ENCODE peak calls at places on chromosomes 12 and 14, in five cellular contexts. Y, V, Z, M and I are unnamed samples.

GRCh38 chr14:93953739-93954515 is 22.4 kb downstream of the ASB2 start:
- DNase-seq in Y (no peak), V (no peak), Z (no peak), M (no peak), I (no peak)

GRCh38 chr12:109445224-109445623 is 31.9 kb downstream of the KCTD10 start:
- DNase-seq in Y (no peak), V (peak), Z (no peak), M (no peak), I (no peak)

GRCh38 chr14:87160964-87161363 is 832.0 kb downstream of the GALC start:
- DNase-seq in Y (no peak), V (no peak), Z (no peak), M (no peak), I (no peak)

GRCh38 chr14:100823488-100823887 is 2.4 kb upstream of the MEG3 start:
- DNase-seq in Y (no peak), V (peak), Z (no peak), M (no peak), I (no peak)

GRCh38 chr14:71324767-71325272 is 417.6 kb downstream of the PCNX1 start:
- DNase-seq in Y (peak), V (no peak), Z (peak), M (no peak), I (peak)

GRCh38 chr14:32352631-32353030 is 23.5 kb downstream of the AKAP6 start:
- DNase-seq in Y (no peak), V (no peak), Z (peak), M (no peak), I (no peak)

GRCh38 chr12:44875954-44876553 is at the start of gene NELL2:
- DNase-seq in Y (peak), V (peak), Z (peak), M (peak), I (peak)

GRCh38 chr14:31449971-31450610 is 7.2 kb downstream of the DTD2 start:
- DNase-seq in Y (no peak), V (peak), Z (peak), M (no peak), I (no peak)

GRCh38 chr12:56146492-56147460 is 5.6 kb upstream of the MYL6B start:
- DNase-seq in Y (no peak), V (no peak), Z (no peak), M (no peak), I (no peak)

GRCh38 chr12:21852251-21852650 is 77.7 kb upstream of the KCNJ8 start:
- DNase-seq in Y (no peak), V (peak), Z (peak), M (no peak), I (no peak)

GRCh38 chr12:49777800-49778748 is 36.7 kb downstream of the TMBIM6 start:
- DNase-seq in Y (peak), V (no peak), Z (peak), M (peak), I (peak)

GRCh38 chr14:24382103-24382377 is 14.1 kb downstream of the NFATC4 start:
- DNase-seq in Y (no peak), V (no peak), Z (no peak), M (no peak), I (no peak)

GRCh38 chr14:50047274-50047676 is 69.1 kb downstream of the VCPKMT start:
- DNase-seq in Y (no peak), V (no peak), Z (peak), M (no peak), I (no peak)

GRCh38 chr12:92237262-92237661 is 91.6 kb upstream of the BTG1 start:
- DNase-seq in Y (no peak), V (no peak), Z (no peak), M (no peak), I (no peak)

GRCh38 chr12:94841904-94842610 is 161.4 kb downstream of the NDUFA12 start:
- DNase-seq in Y (no peak), V (no peak), Z (no peak), M (no peak), I (no peak)

GRCh38 chr12:27119797-27120196 is 37.4 kb upstream of the C12orf71 start:
- DNase-seq in Y (no peak), V (no peak), Z (no peak), M (peak), I (no peak)

GRCh38 chr12:127898616-127899015 is 368.4 kb upstream of the TMEM132C start:
- DNase-seq in Y (no peak), V (no peak), Z (no peak), M (no peak), I (no peak)

GRCh38 chr12:78824918-78825317 is 39.7 kb upstream of the SYT1 start:
- DNase-seq in Y (no peak), V (no peak), Z (no peak), M (no peak), I (no peak)

GRCh38 chr12:11615481-11615880 is 34.0 kb upstream of the ETV6 start:
- DNase-seq in Y (no peak), V (no peak), Z (no peak), M (no peak), I (no peak)

GRCh38 chr12:72207094-72207493 is 65.1 kb upstream of the TRHDE start:
- DNase-seq in Y (no peak), V (no peak), Z (no peak), M (no peak), I (no peak)

GRCh38 chr12:76260390-76260748 is 87.8 kb downstream of the BBS10 start:
- DNase-seq in Y (no peak), V (peak), Z (peak), M (no peak), I (no peak)

GRCh38 chr12:24034894-24035293 is 85.4 kb upstream of the SOX5 start:
- DNase-seq in Y (no peak), V (no peak), Z (no peak), M (no peak), I (no peak)

GRCh38 chr14:53109028-53109687 is 44.0 kb downstream of the DDHD1 start:
- DNase-seq in Y (peak), V (no peak), Z (no peak), M (no peak), I (no peak)

GRCh38 chr14:48936352-48936751 is 649.8 kb downstream of the RPS29 start:
- DNase-seq in Y (no peak), V (no peak), Z (peak), M (no peak), I (no peak)

GRCh38 chr14:104913413-104913812 is 11.3 kb upstream of the PLD4 start:
- DNase-seq in Y (no peak), V (no peak), Z (no peak), M (no peak), I (no peak)

GRCh38 chr12:108691995-108692808 is 39.1 kb downstream of the CORO1C start:
- DNase-seq in Y (no peak), V (peak), Z (no peak), M (no peak), I (no peak)

GRCh38 chr14:22892488-22892887 is 9.5 kb downstream of the REM2 start:
- DNase-seq in Y (no peak), V (no peak), Z (no peak), M (no peak), I (no peak)

GRCh38 chr14:85252011-85252410 is 277.9 kb upstream of the FLRT2 start:
- DNase-seq in Y (no peak), V (peak), Z (peak), M (no peak), I (no peak)

GRCh38 chr12:79691299-79692248 is 810 bp upstream of the PAWR start:
- DNase-seq in Y (no peak), V (peak), Z (peak), M (no peak), I (no peak)

GRCh38 chr14:67766035-67766680 is 50.2 kb downstream of the ZFYVE26 start:
- DNase-seq in Y (no peak), V (no peak), Z (no peak), M (no peak), I (no peak)